ENCODE peak calls at places on chromosomes 11 and 22, in four cellular contexts. P is activated CD4-positive, alpha-beta T cell treated with anti-CD3 and anti-CD28 coated beads, Interleukin-2, amount 10 ng/mL, durations not matched to agents 7 days and 5 days; A is epithelial cell of esophagus; S is HT1080. V is an unnamed sample.

GRCh38 chr11:122714021-122714420 is 58.5 kb downstream of the UBASH3B start:
- DNase-seq in P (no peak), A (no peak), S (no peak), V (no peak)

GRCh38 chr22:44139773-44140172 is 41.0 kb upstream of the PARVG start:
- DNase-seq in P (no peak), S (no peak), A (no peak), V (no peak)

GRCh38 chr11:7311903-7312302 is 60.2 kb downstream of the SYT9 start:
- DNase-seq in P (no peak), S (no peak), A (no peak), V (no peak)

GRCh38 chr22:45612451-45612901 is 59.2 kb upstream of the ATXN10 start:
- DNase-seq in P (peak; percentile 25), A (peak; percentile 97), S (peak; percentile 86), V (peak; percentile 37)

GRCh38 chr11:72740060-72740424 is 12.2 kb downstream of the ARAP1 start:
- DNase-seq in P (no peak), S (no peak), A (no peak), V (no peak)

GRCh38 chr11:9118277-9118676 is 26.9 kb upstream of the SCUBE2 start:
- DNase-seq in P (no peak), S (peak; percentile 60), A (no peak), V (no peak)

GRCh38 chr11:3140291-3140603 is 24.9 kb downstream of the OSBPL5 start:
- DNase-seq in P (no peak), S (no peak), A (no peak), V (no peak)

GRCh38 chr11:17590463-17590862 is 43.4 kb downstream of the OTOG start:
- DNase-seq in P (no peak), A (no peak), S (no peak), V (no peak)

GRCh38 chr11:48154162-48154561 is 62.4 kb upstream of the OR4B1 start:
- DNase-seq in P (no peak), S (peak; percentile 42), A (peak; percentile 70), V (no peak)

GRCh38 chr11:1564535-1565172 is 7.4 kb downstream of the DUSP8 start:
- DNase-seq in A (peak; percentile 74), S (peak; percentile 59), P (no peak), V (no peak)

GRCh38 chr11:64007629-64008282 is 21.5 kb downstream of the OTUB1 start:
- DNase-seq in P (no peak), A (peak; percentile 21), S (no peak), V (no peak)

GRCh38 chr22:41447435-41448188 is 1.0 kb upstream of the TOB2 start:
- DNase-seq in A (peak; percentile 55), P (peak; percentile 61), S (peak; percentile 48), V (no peak)

GRCh38 chr11:10716543-10717259 is 23.1 kb upstream of the IRAG1 start:
- DNase-seq in P (no peak), S (no peak), A (no peak), V (no peak)

GRCh38 chr11:17929171-17929570 is 83.7 kb downstream of the SERGEF start:
- DNase-seq in A (no peak), S (no peak), P (no peak), V (no peak)

GRCh38 chr11:101583180-101584128 is at the start of gene TRPC6:
- DNase-seq in P (no peak), A (peak; percentile 41), S (no peak), V (no peak)

GRCh38 chr11:204587-205109 is 2.6 kb downstream of the BET1L start:
- DNase-seq in P (no peak), S (no peak), A (no peak), V (no peak)

GRCh38 chr22:43011079-43011478 is 3.9 kb downstream of the PACSIN2 start:
- DNase-seq in P (no peak), S (no peak), A (no peak), V (no peak)

GRCh38 chr11:1714908-1715885 is 18.2 kb downstream of the KRTAP5-6 start:
- DNase-seq in S (no peak), A (no peak), P (no peak), V (no peak)

GRCh38 chr22:35560824-35561223 is 20.2 kb downstream of the RASD2 start:
- DNase-seq in P (no peak), S (no peak), A (no peak), V (no peak)

GRCh38 chr11:111557425-111558111 is 17.0 kb downstream of the LAYN start:
- DNase-seq in A (peak; percentile 92), S (peak; percentile 96), P (no peak), V (peak; percentile 91)

GRCh38 chr11:10844816-10845215 is 13.0 kb downstream of the ZBED5 start:
- DNase-seq in A (no peak), P (no peak), S (no peak), V (no peak)

GRCh38 chr22:29801153-29801552 is 34.0 kb downstream of the UQCR10 start:
- DNase-seq in P (no peak), S (no peak), A (no peak), V (no peak)

GRCh38 chr11:96329855-96330510 is 13.0 kb downstream of the MAML2 start:
- DNase-seq in S (no peak), A (no peak), P (no peak), V (no peak)

GRCh38 chr11:109267293-109268095 is 154.5 kb upstream of the C11orf87 start:
- DNase-seq in S (no peak), P (no peak), A (peak; percentile 85), V (no peak)

GRCh38 chr11:36356201-36356600 is 60.1 kb downstream of the PRR5L start:
- DNase-seq in P (no peak), S (no peak), A (no peak), V (no peak)